ENCODE peak calls at places on chromosome 1, in eight cellular contexts. One of them, this sample, is unnamed.

GRCh38 chr1:154831470-154831869 is 38.6 kb downstream of the KCNN3 start:
- DNase-seq in AG04450: no peak
- DNase-seq in heart left ventricle: no peak
- DNase-seq in CD8-positive, alpha-beta T cell: no peak
- DNase-seq in lower lobe of right lung: no peak
- DNase-seq in ovary: no peak
- DNase-seq in breast epithelium: no peak
- DNase-seq in psoas muscle: no peak
- DNase-seq in this sample: no peak

GRCh38 chr1:235101558-235102258 is 26.9 kb downstream of the TOMM20 start:
- DNase-seq in AG04450: no peak
- DNase-seq in heart left ventricle: no peak
- DNase-seq in CD8-positive, alpha-beta T cell: no peak
- DNase-seq in lower lobe of right lung: no peak
- DNase-seq in ovary: no peak
- DNase-seq in breast epithelium: no peak
- DNase-seq in psoas muscle: no peak
- DNase-seq in this sample: no peak

GRCh38 chr1:39959651-39960333 is 4.8 kb downstream of the MFSD2A start:
- DNase-seq in AG04450: no peak
- DNase-seq in heart left ventricle: no peak
- DNase-seq in CD8-positive, alpha-beta T cell: no peak
- DNase-seq in lower lobe of right lung: peak; percentile 65
- DNase-seq in ovary: no peak
- DNase-seq in breast epithelium: no peak
- DNase-seq in psoas muscle: no peak
- DNase-seq in this sample: no peak

GRCh38 chr1:205344010-205344808 is 12.5 kb downstream of the KLHDC8A start:
- DNase-seq in AG04450: no peak
- DNase-seq in heart left ventricle: no peak
- DNase-seq in CD8-positive, alpha-beta T cell: peak; percentile 48
- DNase-seq in lower lobe of right lung: peak; percentile 62
- DNase-seq in ovary: no peak
- DNase-seq in breast epithelium: no peak
- DNase-seq in psoas muscle: peak; percentile 30
- DNase-seq in this sample: no peak

GRCh38 chr1:247494746-247495145 is 36.8 kb upstream of the OR2B11 start:
- DNase-seq in AG04450: no peak
- DNase-seq in heart left ventricle: no peak
- DNase-seq in CD8-positive, alpha-beta T cell: no peak
- DNase-seq in lower lobe of right lung: no peak
- DNase-seq in ovary: no peak
- DNase-seq in breast epithelium: no peak
- DNase-seq in psoas muscle: no peak
- DNase-seq in this sample: no peak

GRCh38 chr1:47931395-47931794 is 65.8 kb downstream of the TRABD2B start:
- DNase-seq in AG04450: no peak
- DNase-seq in heart left ventricle: no peak
- DNase-seq in CD8-positive, alpha-beta T cell: no peak
- DNase-seq in lower lobe of right lung: no peak
- DNase-seq in ovary: no peak
- DNase-seq in breast epithelium: no peak
- DNase-seq in psoas muscle: no peak
- DNase-seq in this sample: no peak

GRCh38 chr1:90940746-90941145 is 81.1 kb downstream of the ZNF644 start:
- DNase-seq in AG04450: no peak
- DNase-seq in heart left ventricle: no peak
- DNase-seq in CD8-positive, alpha-beta T cell: no peak
- DNase-seq in lower lobe of right lung: no peak
- DNase-seq in ovary: no peak
- DNase-seq in breast epithelium: no peak
- DNase-seq in psoas muscle: no peak
- DNase-seq in this sample: no peak

GRCh38 chr1:225834417-225835329 is 24.7 kb downstream of the EPHX1 start:
- DNase-seq in AG04450: no peak
- DNase-seq in heart left ventricle: peak; percentile 64
- DNase-seq in CD8-positive, alpha-beta T cell: no peak
- DNase-seq in lower lobe of right lung: no peak
- DNase-seq in ovary: peak; percentile 82
- DNase-seq in breast epithelium: no peak
- DNase-seq in psoas muscle: peak; percentile 75
- DNase-seq in this sample: no peak

GRCh38 chr1:10680487-10680886 is 116.0 kb downstream of the CASZ1 start:
- DNase-seq in AG04450: no peak
- DNase-seq in heart left ventricle: peak; percentile 46
- DNase-seq in CD8-positive, alpha-beta T cell: no peak
- DNase-seq in lower lobe of right lung: peak; percentile 76
- DNase-seq in ovary: no peak
- DNase-seq in breast epithelium: no peak
- DNase-seq in psoas muscle: no peak
- DNase-seq in this sample: no peak

GRCh38 chr1:57910782-57911181 is 486.9 kb upstream of the DAB1 start:
- DNase-seq in AG04450: no peak
- DNase-seq in heart left ventricle: no peak
- DNase-seq in CD8-positive, alpha-beta T cell: no peak
- DNase-seq in lower lobe of right lung: no peak
- DNase-seq in ovary: no peak
- DNase-seq in breast epithelium: no peak
- DNase-seq in psoas muscle: no peak
- DNase-seq in this sample: peak; percentile 42

GRCh38 chr1:57908471-57908870 is 484.6 kb upstream of the DAB1 start:
- DNase-seq in AG04450: no peak
- DNase-seq in heart left ventricle: no peak
- DNase-seq in CD8-positive, alpha-beta T cell: no peak
- DNase-seq in lower lobe of right lung: no peak
- DNase-seq in ovary: no peak
- DNase-seq in breast epithelium: no peak
- DNase-seq in psoas muscle: no peak
- DNase-seq in this sample: no peak

GRCh38 chr1:57910331-57910730 is 486.5 kb upstream of the DAB1 start:
- DNase-seq in AG04450: no peak
- DNase-seq in heart left ventricle: no peak
- DNase-seq in CD8-positive, alpha-beta T cell: no peak
- DNase-seq in lower lobe of right lung: no peak
- DNase-seq in ovary: no peak
- DNase-seq in breast epithelium: no peak
- DNase-seq in psoas muscle: no peak
- DNase-seq in this sample: no peak

GRCh38 chr1:57916034-57916433 is 492.2 kb upstream of the DAB1 start:
- DNase-seq in AG04450: no peak
- DNase-seq in heart left ventricle: no peak
- DNase-seq in CD8-positive, alpha-beta T cell: no peak
- DNase-seq in lower lobe of right lung: no peak
- DNase-seq in ovary: no peak
- DNase-seq in breast epithelium: no peak
- DNase-seq in psoas muscle: no peak
- DNase-seq in this sample: no peak

GRCh38 chr1:57911427-57911826 is 487.6 kb upstream of the DAB1 start:
- DNase-seq in AG04450: no peak
- DNase-seq in heart left ventricle: no peak
- DNase-seq in CD8-positive, alpha-beta T cell: no peak
- DNase-seq in lower lobe of right lung: no peak
- DNase-seq in ovary: no peak
- DNase-seq in breast epithelium: no peak
- DNase-seq in psoas muscle: no peak
- DNase-seq in this sample: no peak
- H3K27ac ChIP-seq in AG04450: no peak overlapping the region
- H3K27ac ChIP-seq in heart left ventricle: no peak overlapping the region
- H3K27ac ChIP-seq in CD8-positive, alpha-beta T cell: no peak overlapping the region
- H3K27ac ChIP-seq in lower lobe of right lung: no peak overlapping the region
- H3K27ac ChIP-seq in ovary: no peak overlapping the region
- H3K27ac ChIP-seq in breast epithelium: no peak overlapping the region
- H3K27ac ChIP-seq in psoas muscle: no peak overlapping the region
- H3K27ac ChIP-seq in this sample: no peak overlapping the region

GRCh38 chr1:211258310-211258755 is 833 bp upstream of the RCOR3 start:
- DNase-seq in AG04450: no peak
- DNase-seq in heart left ventricle: peak; percentile 89
- DNase-seq in CD8-positive, alpha-beta T cell: peak; percentile 61
- DNase-seq in lower lobe of right lung: peak; percentile 89
- DNase-seq in ovary: peak; percentile 82
- DNase-seq in breast epithelium: peak; percentile 86
- DNase-seq in psoas muscle: peak; percentile 84
- DNase-seq in this sample: peak; percentile 62
- TF ChIP-seq CTCF in AG04450: peak; percentile 11
- TF ChIP-seq CTCF in heart left ventricle: no peak
- TF ChIP-seq CTCF in CD8-positive, alpha-beta T cell: no peak
- TF ChIP-seq CTCF in lower lobe of right lung: no peak
- TF ChIP-seq CTCF in ovary: no peak
- TF ChIP-seq CTCF in breast epithelium: no peak
- TF ChIP-seq CTCF in psoas muscle: no peak
- TF ChIP-seq CTCF in this sample: no peak

DNA sequence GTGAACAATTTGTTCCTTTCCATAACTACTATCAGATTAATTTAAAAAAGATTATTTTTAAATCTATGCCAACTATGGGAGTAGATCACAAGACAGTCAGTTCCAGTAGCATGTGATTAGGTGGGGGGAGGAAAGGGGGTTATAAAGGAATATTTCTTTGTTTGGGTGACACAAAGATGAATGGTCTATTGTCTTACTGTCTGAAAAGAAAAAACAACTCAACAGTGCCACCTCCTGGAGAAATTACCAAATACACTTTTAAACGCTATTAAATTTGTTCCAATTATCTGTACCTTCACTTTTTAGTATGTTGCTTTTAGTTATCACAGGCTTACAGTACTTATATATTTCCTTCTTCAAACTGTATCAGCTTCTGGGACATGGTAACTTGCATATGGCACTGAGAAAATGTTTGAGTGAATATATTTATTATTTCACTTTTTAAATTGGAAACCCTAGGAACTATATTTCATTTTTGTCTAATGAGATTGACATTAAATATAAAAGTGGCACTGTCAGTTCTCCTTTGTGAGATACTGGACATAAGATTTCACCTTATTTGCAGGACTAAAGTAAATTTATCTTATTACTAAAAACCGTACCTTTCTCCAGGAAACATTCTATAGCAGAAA is 1.7 kb upstream of the SORT1 start:
- DNase-seq in AG04450: peak; percentile 23
- DNase-seq in heart left ventricle: no peak
- DNase-seq in CD8-positive, alpha-beta T cell: peak; percentile 43
- DNase-seq in lower lobe of right lung: no peak
- DNase-seq in ovary: no peak
- DNase-seq in breast epithelium: no peak
- DNase-seq in psoas muscle: no peak
- DNase-seq in this sample: peak; percentile 45
- H3K27ac ChIP-seq in AG04450: no peak overlapping the region
- H3K27ac ChIP-seq in heart left ventricle: no peak overlapping the region
- H3K27ac ChIP-seq in CD8-positive, alpha-beta T cell: no peak overlapping the region
- H3K27ac ChIP-seq in lower lobe of right lung: no peak overlapping the region
- H3K27ac ChIP-seq in ovary: no peak overlapping the region
- H3K27ac ChIP-seq in breast epithelium: no peak overlapping the region
- H3K27ac ChIP-seq in psoas muscle: no peak overlapping the region
- H3K27ac ChIP-seq in this sample: no peak overlapping the region

GRCh38 chr1:33375316-33375715 is 54.4 kb upstream of the A3GALT2 start:
- DNase-seq in AG04450: no peak
- DNase-seq in heart left ventricle: no peak
- DNase-seq in CD8-positive, alpha-beta T cell: no peak
- DNase-seq in lower lobe of right lung: no peak
- DNase-seq in ovary: no peak
- DNase-seq in breast epithelium: no peak
- DNase-seq in psoas muscle: no peak
- DNase-seq in this sample: no peak
- TF ChIP-seq CTCF in AG04450: no peak
- TF ChIP-seq CTCF in heart left ventricle: no peak
- TF ChIP-seq CTCF in CD8-positive, alpha-beta T cell: no peak
- TF ChIP-seq CTCF in lower lobe of right lung: no peak
- TF ChIP-seq CTCF in ovary: no peak
- TF ChIP-seq CTCF in breast epithelium: no peak
- TF ChIP-seq CTCF in psoas muscle: no peak
- TF ChIP-seq CTCF in this sample: no peak

DNA sequence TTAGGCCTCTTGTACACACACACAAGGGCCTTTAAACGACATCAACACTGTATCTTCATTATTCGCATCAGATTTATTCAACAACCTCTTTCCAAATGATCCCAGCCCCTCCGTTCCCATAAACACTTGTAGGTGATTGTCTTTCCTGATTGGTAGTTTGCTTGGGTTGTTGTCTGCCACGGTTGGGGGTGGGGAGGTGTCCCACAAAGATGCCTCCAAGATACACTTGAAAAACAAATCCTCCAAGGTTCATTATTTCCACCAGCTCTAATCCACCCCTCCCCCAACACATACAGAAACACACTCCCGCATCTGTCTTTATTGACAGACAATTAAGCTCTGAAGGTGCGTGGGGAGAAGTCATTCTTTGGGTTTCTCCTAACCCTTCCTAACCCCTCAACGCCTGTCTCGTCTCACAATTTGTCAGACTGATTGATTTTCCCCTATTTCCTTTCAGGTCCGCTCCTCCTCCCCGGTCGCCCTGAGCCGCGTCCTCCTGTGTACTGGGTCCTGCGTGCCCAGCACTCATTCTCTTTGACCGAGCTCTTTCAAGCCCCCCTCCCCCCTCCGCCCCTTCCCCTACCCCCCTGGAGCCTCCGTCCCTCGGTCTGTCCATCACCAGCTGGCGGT is 1.4 kb downstream of the WDR26 start:
- DNase-seq in AG04450: no peak
- DNase-seq in heart left ventricle: no peak
- DNase-seq in CD8-positive, alpha-beta T cell: peak; percentile 13
- DNase-seq in lower lobe of right lung: peak; percentile 49
- DNase-seq in ovary: peak; percentile 20
- DNase-seq in breast epithelium: no peak
- DNase-seq in psoas muscle: no peak
- DNase-seq in this sample: no peak
- H3K27ac ChIP-seq in AG04450: peak overlapping the region; percentile 77
- H3K27ac ChIP-seq in heart left ventricle: peak overlapping the region; percentile 91
- H3K27ac ChIP-seq in CD8-positive, alpha-beta T cell: peak overlapping the region; percentile 60
- H3K27ac ChIP-seq in lower lobe of right lung: peak overlapping the region; percentile 98
- H3K27ac ChIP-seq in ovary: peak overlapping the region; percentile 96
- H3K27ac ChIP-seq in breast epithelium: peak overlapping the region; percentile 99
- H3K27ac ChIP-seq in psoas muscle: peak overlapping the region; percentile 96
- H3K27ac ChIP-seq in this sample: peak overlapping the region; percentile 88